ENCODE peak calls at places on chromosomes 6 and 20, in nine cellular contexts. P is hepatocyte, M is GM23248, T is PC-3, D is GM23338, C is HCT116, Z is MM.1S, U is neural progenitor cell, K is SK-N-SH. R is an unnamed sample.

GRCh38 chr6:70531133-70531532 is 35.6 kb upstream of the SDHAF4 start:
- DNase-seq in T (no peak), K (no peak), U (no peak), Z (no peak), P (no peak), C (no peak), D (no peak), M (no peak), R (no peak)

GRCh38 chr6:169960531-169960890 is 209.1 kb downstream of the ERMARD start:
- DNase-seq in C (no peak), K (peak; percentile 33), P (no peak), D (no peak), M (no peak), T (no peak), U (no peak), Z (no peak), R (no peak)

GRCh38 chr20:15205023-15205422 is 867.6 kb upstream of the FLRT3 start:
- DNase-seq in T (no peak), P (no peak), D (no peak), K (no peak), Z (no peak), M (peak; percentile 48), U (no peak), C (no peak), R (no peak)

GRCh38 chr6:49676671-49677281 is 36.6 kb downstream of the CRISP2 start:
- DNase-seq in Z (no peak), C (no peak), K (no peak), P (no peak), U (no peak), M (peak; percentile 44), D (no peak), T (peak; percentile 72), R (no peak)

GRCh38 chr20:49724637-49725606 is 11.2 kb upstream of the B4GALT5 start:
- DNase-seq in K (no peak), M (peak; percentile 47), C (no peak), D (no peak), U (no peak), T (peak; percentile 38), P (no peak), Z (no peak), R (peak; percentile 44)

GRCh38 chr6:99219788-99220187 is 129.7 kb downstream of the FAXC start:
- DNase-seq in P (peak; percentile 49), M (no peak), C (peak; percentile 24), K (peak; percentile 57), D (peak; percentile 88), T (peak; percentile 30), U (peak; percentile 76), Z (no peak), R (no peak)

GRCh38 chr6:129929433-129929832 is 68.3 kb upstream of the TMEM244 start:
- DNase-seq in D (no peak), Z (no peak), C (no peak), K (no peak), M (peak; percentile 93), U (no peak), T (peak; percentile 29), P (peak; percentile 10), R (no peak)

GRCh38 chr6:154479388-154480143 is 30.9 kb downstream of the CNKSR3 start:
- DNase-seq in T (no peak), P (no peak), Z (no peak), U (no peak), D (no peak), C (no peak), M (peak; percentile 53), K (no peak), R (no peak)

GRCh38 chr6:122753688-122754056 is 25.8 kb upstream of the FABP7 start:
- DNase-seq in K (no peak), U (no peak), T (no peak), D (no peak), P (no peak), Z (no peak), C (no peak), M (no peak), R (no peak)

GRCh38 chr20:63438121-63438520 is 34.3 kb downstream of the KCNQ2 start:
- DNase-seq in Z (no peak), P (no peak), C (no peak), K (no peak), T (no peak), M (no peak), D (no peak), U (no peak), R (no peak)

GRCh38 chr6:31430449-31430848 is 27.1 kb downstream of the MICA start:
- DNase-seq in T (no peak), U (no peak), Z (no peak), D (no peak), P (no peak), K (no peak), C (no peak), M (no peak), R (no peak)

GRCh38 chr6:38391909-38392614 is 247.7 kb downstream of the BTBD9 start:
- DNase-seq in Z (no peak), D (no peak), C (no peak), K (no peak), M (peak; percentile 17), U (no peak), P (peak; percentile 8), T (no peak), R (no peak)

GRCh38 chr20:7950387-7950786 is 10.1 kb upstream of the HAO1 start:
- DNase-seq in U (no peak), P (no peak), M (no peak), Z (no peak), T (no peak), K (no peak), C (no peak), D (no peak), R (no peak)
- TF ChIP-seq EZH2phosphoT487 in U (no peak), P (no peak), M (no peak), Z (no peak), T (no peak), K (no peak), C (no peak), D (no peak), R (no peak)

GRCh38 chr6:95837890-95838289 is 177.9 kb upstream of the FUT9 start:
- DNase-seq in U (no peak), Z (no peak), M (no peak), P (no peak), D (no peak), T (no peak), K (no peak), C (no peak), R (no peak)

GRCh38 chr6:95847061-95847460 is 168.7 kb upstream of the FUT9 start:
- DNase-seq in P (no peak), U (peak; percentile 52), Z (no peak), C (no peak), T (no peak), M (no peak), K (no peak), D (peak; percentile 43), R (no peak)

GRCh38 chr6:95846652-95847051 is 169.1 kb upstream of the FUT9 start:
- DNase-seq in K (no peak), D (no peak), U (peak; percentile 1), T (no peak), C (no peak), M (no peak), Z (no peak), P (no peak), R (no peak)

DNA sequence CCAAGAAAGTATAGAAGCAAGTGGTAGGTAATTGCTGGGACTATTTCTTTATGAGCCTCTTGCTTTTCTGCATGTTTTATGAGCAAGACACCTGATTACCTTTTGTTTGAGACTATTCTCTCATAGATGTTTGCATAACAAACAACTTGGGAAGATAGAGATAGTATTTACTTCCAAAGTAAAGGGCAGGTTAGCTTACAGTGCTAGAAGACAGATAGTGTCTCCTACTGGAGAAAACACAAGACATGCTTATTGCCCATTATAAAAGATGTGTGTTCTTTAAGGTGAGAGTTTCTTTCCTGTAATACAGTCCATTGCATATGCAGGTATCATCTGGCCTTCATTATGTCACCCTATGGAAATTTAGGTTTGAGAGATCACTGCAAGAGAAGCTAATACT is 174.2 kb upstream of the FUT9 start:
- DNase-seq in K (no peak), T (no peak), U (no peak), D (peak; percentile 21), M (no peak), P (no peak), Z (no peak), C (no peak), R (no peak)
- TF ChIP-seq EZH2phosphoT487 in K (no peak), T (no peak), U (no peak), D (no peak), M (no peak), P (no peak), Z (no peak), C (no peak), R (no peak)

DNA sequence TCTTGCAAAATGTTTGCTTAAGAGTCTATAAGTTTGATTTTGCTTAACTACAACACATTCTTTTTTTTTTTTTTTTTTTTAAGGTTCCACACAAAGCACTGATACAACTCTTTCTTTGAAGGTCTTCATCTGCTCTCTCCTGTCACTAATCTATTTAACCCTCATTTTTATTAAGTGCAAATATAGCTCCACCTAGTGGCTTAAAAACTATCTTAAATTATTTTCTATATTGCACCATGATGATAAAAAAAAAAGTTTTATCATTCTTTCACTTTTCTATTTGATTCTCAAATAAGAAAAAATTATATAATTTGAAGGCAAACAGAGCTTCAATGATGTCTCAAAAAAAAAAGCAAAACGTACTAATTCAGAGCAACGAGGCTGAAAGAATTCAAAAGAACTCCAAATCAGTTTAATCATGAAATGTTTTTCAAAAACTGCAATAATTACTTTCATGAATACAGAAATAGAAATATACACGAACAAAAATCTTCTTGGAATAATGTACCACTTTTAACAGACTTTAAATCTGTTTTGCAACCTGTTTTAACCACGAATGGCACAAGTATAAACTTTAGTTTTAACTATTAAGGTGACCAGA is 12.8 kb downstream of the ESF1 start:
- DNase-seq in K (peak; percentile 50), D (peak; percentile 55), T (peak; percentile 72), C (no peak), M (peak; percentile 59), Z (peak; percentile 28), P (peak; percentile 49), U (peak; percentile 24), R (peak; percentile 56)
- TF ChIP-seq EZH2phosphoT487 in K (no peak), D (no peak), T (no peak), C (no peak), M (no peak), Z (no peak), P (no peak), U (no peak), R (no peak)

DNA sequence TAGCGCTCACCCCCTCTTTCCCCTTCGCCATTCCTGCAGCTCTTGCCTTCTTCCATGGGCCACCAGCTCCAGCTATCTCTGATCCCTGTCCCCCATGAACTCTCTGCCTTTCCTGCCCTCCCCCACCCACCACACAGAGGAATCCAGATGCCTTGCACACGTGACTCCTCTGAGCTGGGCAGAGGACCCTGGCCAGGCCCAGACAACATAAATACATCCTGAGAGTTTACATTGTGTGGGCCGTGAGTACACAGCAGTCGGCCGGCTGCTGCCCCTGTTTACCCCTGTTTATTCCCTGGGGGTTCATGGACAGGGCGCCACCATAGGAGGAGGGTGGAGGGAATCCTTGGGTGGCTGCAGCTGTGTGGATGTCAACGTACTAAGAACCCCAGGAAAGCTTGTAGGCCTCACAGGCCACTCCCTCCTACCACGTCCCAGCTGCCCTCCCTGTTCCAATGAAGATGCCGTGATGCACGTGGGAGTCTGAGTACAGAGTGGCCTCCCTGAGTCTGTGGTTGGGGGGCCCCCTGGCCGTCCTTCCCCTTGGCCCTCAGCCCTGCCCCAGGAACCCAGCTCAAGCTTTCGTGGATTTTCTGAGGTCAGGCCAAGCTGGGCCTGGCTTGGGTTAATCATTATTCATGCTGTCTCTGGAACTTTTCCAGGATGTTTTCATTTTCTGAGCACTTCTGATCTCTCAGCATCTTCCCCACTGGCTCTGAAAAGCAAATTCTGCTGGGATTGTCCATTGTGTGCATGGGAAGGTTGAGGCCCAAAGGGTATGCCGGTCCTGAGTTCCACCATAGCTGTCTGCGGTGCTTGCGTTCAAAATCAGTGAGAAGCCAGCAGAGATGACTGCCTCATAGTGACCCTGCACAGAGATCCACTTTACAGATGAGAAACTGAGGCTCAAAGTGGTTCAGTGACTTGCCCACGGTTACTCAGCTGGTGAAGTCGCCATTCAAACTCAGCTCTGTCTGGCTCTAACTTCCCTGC is 136.3 kb downstream of the MRPL14 start:
- DNase-seq in K (peak; percentile 83), M (peak; percentile 55), C (no peak), Z (no peak), P (peak; percentile 90), T (no peak), U (no peak), D (no peak), R (no peak)
- TF ChIP-seq EZH2phosphoT487 in K (no peak), M (no peak), C (no peak), Z (no peak), P (no peak), T (no peak), U (no peak), D (no peak), R (no peak)